ENCODE peak calls at places on chromosomes 3 and 15, in five cellular contexts. K, D, Z, P and W are unnamed samples.

GRCh38 chr3:42743204-42743995 is 29.7 kb downstream of the CCDC13 start:
- DNase-seq in D (no peak), P (no peak), K (no peak), Z (no peak), W (no peak)

GRCh38 chr3:164537485-164537884 is 540.8 kb downstream of the SI start:
- DNase-seq in K (no peak), D (no peak), P (no peak), Z (no peak), W (no peak)

GRCh38 chr15:37098468-37099320 is 1.7 kb downstream of the MEIS2 start:
- DNase-seq in Z (peak; percentile 35), K (no peak), P (peak; percentile 48), D (peak; percentile 14), W (peak; percentile 53)

GRCh38 chr15:51750942-51751686 is at the start of gene TMOD2:
- DNase-seq in K (no peak), P (peak; percentile 66), D (peak; percentile 34), Z (peak; percentile 26), W (peak; percentile 89)

GRCh38 chr3:131907809-131908208 is 127.0 kb downstream of the CPNE4 start:
- DNase-seq in P (no peak), D (no peak), Z (no peak), K (no peak), W (peak; percentile 1)

GRCh38 chr3:31004025-31004678 is 109.7 kb upstream of the GADL1 start:
- DNase-seq in Z (peak; percentile 88), K (no peak), D (no peak), P (no peak), W (peak; percentile 9)

GRCh38 chr15:41517895-41518449 is 4.3 kb upstream of the LTK start:
- DNase-seq in P (no peak), K (no peak), D (no peak), Z (no peak), W (no peak)

GRCh38 chr3:189363856-189364255 is 192.1 kb downstream of the TPRG1 start:
- DNase-seq in K (no peak), Z (no peak), P (no peak), D (no peak), W (no peak)

GRCh38 chr15:66089049-66089448 is 164.5 kb downstream of the MEGF11 start:
- DNase-seq in D (no peak), Z (no peak), K (no peak), P (no peak), W (peak; percentile 45)

GRCh38 chr3:151227438-151228290 is 24.6 kb upstream of the GPR171 start:
- DNase-seq in Z (peak; percentile 90), P (peak; percentile 77), K (peak; percentile 54), D (peak; percentile 71), W (peak; percentile 70)

GRCh38 chr3:86173401-86173800 is 817.5 kb downstream of the VGLL3 start:
- DNase-seq in Z (no peak), P (no peak), D (no peak), K (no peak), W (no peak)

GRCh38 chr3:16374047-16375019 is 109.3 kb downstream of the OXNAD1 start:
- DNase-seq in D (no peak), P (no peak), Z (no peak), K (no peak), W (no peak)

GRCh38 chr3:181694805-181695660 is 16.7 kb upstream of the SOX2 start:
- DNase-seq in Z (no peak), P (no peak), K (no peak), D (no peak), W (no peak)

GRCh38 chr3:8556470-8556869 is 54.8 kb downstream of the LMCD1 start:
- DNase-seq in P (no peak), D (no peak), K (no peak), Z (no peak), W (peak; percentile 16)

GRCh38 chr15:48674876-48675275 is 29.4 kb upstream of the FBN1 start:
- DNase-seq in P (no peak), K (no peak), Z (peak; percentile 65), D (no peak), W (no peak)

GRCh38 chr15:61835476-61836106 is 224.7 kb downstream of the VPS13C start:
- DNase-seq in D (peak; percentile 57), P (peak; percentile 66), Z (peak; percentile 48), K (peak; percentile 21), W (peak; percentile 81)

GRCh38 chr3:25648107-25648535 is 16.6 kb downstream of the TOP2B start:
- DNase-seq in D (peak; percentile 83), P (peak; percentile 87), Z (peak; percentile 82), K (peak; percentile 77), W (peak; percentile 59)

GRCh38 chr15:25243800-25244097 is 195.1 kb downstream of the UBE3A start:
- DNase-seq in Z (no peak), D (no peak), K (no peak), P (no peak), W (no peak)

GRCh38 chr15:89500397-89501270 is 4.3 kb upstream of the RHCG start:
- DNase-seq in K (no peak), P (peak; percentile 11), D (no peak), Z (no peak), W (no peak)

GRCh38 chr3:105274958-105275357 is 91.8 kb upstream of the ALCAM start:
- DNase-seq in D (peak; percentile 79), Z (peak; percentile 49), P (no peak), K (no peak), W (no peak)

GRCh38 chr3:160665784-160666526 is 11.0 kb upstream of the ARL14 start:
- DNase-seq in P (no peak), D (no peak), Z (peak; percentile 91), K (no peak), W (peak; percentile 45)

GRCh38 chr15:77986891-77987764 is 90.4 kb downstream of the TBC1D2B start:
- DNase-seq in D (no peak), Z (no peak), K (no peak), P (no peak), W (no peak)

GRCh38 chr3:45889278-45889833 is 3.0 kb downstream of the CCR9 start:
- DNase-seq in D (no peak), K (no peak), Z (no peak), P (no peak), W (no peak)

GRCh38 chr3:68893600-68894239 is 38.6 kb downstream of the TAFA4 start:
- DNase-seq in K (no peak), Z (peak; percentile 44), D (peak; percentile 27), P (peak; percentile 36), W (peak; percentile 10)

GRCh38 chr15:84034831-84035753 is 200.5 kb upstream of the GOLGA6L4 start:
- DNase-seq in P (peak; percentile 3), Z (peak; percentile 55), K (peak; percentile 46), D (peak; percentile 40), W (peak; percentile 17)

GRCh38 chr3:185335799-185336198 is 27.1 kb upstream of the MAP3K13 start:
- DNase-seq in Z (peak; percentile 72), K (peak; percentile 80), D (peak; percentile 80), P (no peak), W (no peak)
- TF ChIP-seq RAD21 in Z (no peak), K (no peak), D (no peak), P (no peak), W (no peak)

DNA sequence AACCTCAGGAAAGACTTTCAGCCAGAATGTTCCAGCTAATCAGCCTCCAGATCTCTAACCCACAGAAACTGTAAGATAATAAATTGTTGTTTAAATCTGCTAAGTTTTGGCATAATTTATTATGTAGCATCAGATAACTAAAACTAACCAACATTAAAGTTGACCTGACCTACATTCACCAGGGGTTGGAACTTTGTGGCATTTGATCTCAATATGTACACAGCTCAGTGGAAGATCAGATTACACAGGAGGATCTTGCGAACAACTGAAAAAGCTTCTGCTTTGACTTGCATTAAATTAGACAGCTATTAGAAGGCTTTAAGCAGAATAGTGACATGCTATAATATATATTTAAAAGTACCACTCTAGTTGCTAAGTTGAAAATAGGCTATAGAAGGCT is 91.4 kb upstream of the POU1F1 start:
- DNase-seq in K (no peak), D (no peak), P (no peak), Z (no peak), W (no peak)
- TF ChIP-seq RAD21 in K (no peak), D (no peak), P (no peak), Z (no peak), W (no peak)

GRCh38 chr15:99009741-99010370 is 2.3 kb upstream of the PGPEP1L start:
- DNase-seq in D (no peak), P (no peak), K (no peak), Z (peak; percentile 22), W (no peak)

GRCh38 chr15:99010743-99011142 is 3.2 kb upstream of the PGPEP1L start:
- DNase-seq in K (no peak), Z (peak; percentile 35), D (no peak), P (no peak), W (no peak)

GRCh38 chr15:99002226-99002625 is 5.4 kb downstream of the PGPEP1L start:
- DNase-seq in Z (no peak), P (no peak), K (no peak), D (no peak), W (no peak)

GRCh38 chr15:99006146-99006545 is 1.4 kb downstream of the PGPEP1L start:
- DNase-seq in P (no peak), D (no peak), K (no peak), Z (no peak), W (no peak)

GRCh38 chr15:99006904-99007495 is 592 bp downstream of the PGPEP1L start:
- DNase-seq in P (no peak), D (no peak), Z (no peak), K (no peak), W (no peak)
- TF ChIP-seq RAD21 in P (no peak), D (no peak), Z (no peak), K (no peak), W (no peak)

GRCh38 chr3:14289590-14290453 is 111.2 kb downstream of the LSM3 start:
- DNase-seq in K (no peak), P (peak; percentile 72), Z (peak; percentile 96), D (peak; percentile 44), W (no peak)
- TF ChIP-seq RAD21 in K (no peak), P (no peak), Z (no peak), D (no peak), W (no peak)

DNA sequence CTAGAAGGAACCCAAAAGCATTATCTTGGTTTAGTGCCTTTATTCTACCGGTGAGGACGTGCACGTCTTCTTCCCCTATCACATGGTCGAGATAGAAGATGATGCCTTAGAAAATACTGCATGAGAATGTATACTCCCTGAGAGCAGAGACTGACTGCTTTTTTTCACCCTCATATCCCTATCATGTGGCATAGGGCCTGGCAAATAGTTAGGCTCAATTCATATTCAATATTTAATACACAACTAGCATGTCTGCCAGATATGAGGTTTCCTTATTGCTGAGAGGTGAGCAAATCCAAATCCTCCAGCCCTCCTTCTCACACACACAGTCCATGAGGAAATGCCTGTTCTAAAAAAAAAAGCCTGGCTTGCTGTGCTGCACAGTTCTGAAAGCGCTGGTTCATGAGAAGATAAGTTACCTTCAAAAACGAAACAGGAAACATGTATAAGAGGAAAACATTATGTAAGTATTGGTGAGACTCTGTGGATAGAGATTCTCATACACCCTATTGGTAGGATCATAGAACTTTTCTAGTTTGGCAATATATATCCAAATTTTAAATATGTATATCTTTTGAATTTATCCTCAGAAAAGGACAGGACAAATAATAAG is 15.5 kb upstream of the ACAP2 start:
- DNase-seq in D (no peak), P (peak; percentile 55), K (no peak), Z (peak; percentile 28), W (no peak)
- TF ChIP-seq RAD21 in D (no peak), P (no peak), K (no peak), Z (no peak), W (no peak)